ENCODE peak calls at places on chromosomes 1 and 21, in ten cellular contexts. I is GM19239; H is mucosa of descending colon; G is activated CD8-positive, alpha-beta memory T cell treated with anti-CD3 and anti-CD28 coated beads, Interleukin-2, amount 50 U/mL, for 48 hours; A is aorta; E is HL-60; M is HAP-1; J is right atrium auricular region; O is spleen; V is HEK293T. U is an unnamed sample.

GRCh38 chr1:26015358-26015757 is 6.2 kb upstream of the EXTL1 start:
- DNase-seq in I (no peak), H (peak), A (no peak), M (peak), V (no peak), G (no peak), E (peak), J (no peak), O (peak), U (no peak)

GRCh38 chr1:64251971-64252370 is 48.5 kb downstream of the UBE2U start:
- DNase-seq in I (no peak), A (no peak), G (no peak), J (no peak), M (no peak), E (no peak), H (no peak), V (no peak), O (no peak), U (no peak)

GRCh38 chr1:226062558-226063361 is at the start of gene H3-3A:
- DNase-seq in A (peak), O (peak), V (peak), J (peak), M (peak), G (peak), E (peak), I (peak), H (peak), U (peak)

GRCh38 chr1:67683736-67684525 is 1.1 kb upstream of the GADD45A start:
- DNase-seq in A (no peak), E (no peak), I (no peak), G (peak), H (peak), M (no peak), V (no peak), O (no peak), J (no peak), U (no peak)

GRCh38 chr1:81802601-81803422 is 2.1 kb downstream of the ADGRL2 start:
- DNase-seq in V (peak), G (no peak), H (peak), J (peak), E (no peak), M (peak), O (peak), A (peak), I (no peak), U (no peak)

GRCh38 chr1:210298936-210299335 is 29.8 kb upstream of the HHAT start:
- DNase-seq in H (no peak), I (no peak), J (no peak), M (no peak), E (no peak), A (no peak), V (no peak), O (no peak), G (no peak), U (no peak)

GRCh38 chr1:13802782-13803545 is 103.0 kb downstream of the PRDM2 start:
- DNase-seq in H (peak), E (no peak), J (no peak), V (no peak), G (no peak), M (no peak), A (no peak), O (no peak), I (no peak), U (no peak)

GRCh38 chr1:97902067-97902466 is 18.8 kb downstream of the DPYD start:
- DNase-seq in E (no peak), I (no peak), O (no peak), J (no peak), A (no peak), V (no peak), H (no peak), M (no peak), G (no peak), U (no peak)

GRCh38 chr1:19596065-19596718 is 47.9 kb upstream of the NBL1 start:
- DNase-seq in G (no peak), O (no peak), A (no peak), J (no peak), I (no peak), V (peak), H (peak), E (no peak), M (peak), U (no peak)

GRCh38 chr1:48222501-48223242 is at the start of gene SLC5A9:
- DNase-seq in H (peak), M (no peak), O (no peak), G (no peak), J (no peak), A (peak), I (no peak), E (no peak), V (no peak), U (no peak)

GRCh38 chr1:7050751-7051665 is 265.8 kb downstream of the CAMTA1 start:
- DNase-seq in O (no peak), V (no peak), A (no peak), G (no peak), I (no peak), J (no peak), E (no peak), M (no peak), H (no peak), U (no peak)

GRCh38 chr1:194062962-194063361 is 876.5 kb upstream of the B3GALT2 start:
- DNase-seq in V (no peak), E (no peak), A (no peak), O (no peak), M (no peak), J (no peak), H (peak), G (no peak), I (no peak), U (no peak)

GRCh38 chr1:3817138-3817740 is 20.9 kb upstream of the LRRC47 start:
- DNase-seq in M (no peak), I (no peak), G (no peak), J (no peak), H (no peak), V (no peak), A (peak), O (no peak), E (no peak), U (no peak)

GRCh38 chr1:107669996-107670395 is 295.0 kb downstream of the VAV3 start:
- DNase-seq in G (no peak), E (no peak), I (no peak), J (no peak), V (no peak), A (no peak), M (no peak), O (no peak), H (peak), U (no peak)

GRCh38 chr21:34595457-34595856 is 19.5 kb downstream of the RCAN1 start:
- DNase-seq in J (no peak), V (no peak), H (no peak), E (no peak), M (no peak), A (no peak), G (no peak), O (no peak), I (no peak), U (no peak)

GRCh38 chr1:94096797-94097549 is 24.0 kb downstream of the ABCA4 start:
- DNase-seq in E (no peak), O (no peak), A (no peak), J (peak), M (no peak), V (no peak), H (no peak), G (no peak), I (no peak), U (no peak)

GRCh38 chr1:14742181-14742980 is 143.9 kb downstream of the KAZN start:
- DNase-seq in A (no peak), O (no peak), H (no peak), J (peak), G (no peak), V (no peak), I (no peak), M (no peak), E (no peak), U (no peak)

GRCh38 chr1:51642739-51643142 is 25.8 kb downstream of the OSBPL9 start:
- DNase-seq in J (no peak), E (no peak), G (no peak), H (no peak), V (no peak), A (no peak), O (no peak), M (peak), I (no peak), U (no peak)

GRCh38 chr1:8873506-8874229 is 4.8 kb downstream of the ENO1 start:
- DNase-seq in V (no peak), O (peak), I (no peak), G (peak), E (peak), H (peak), A (peak), J (peak), M (peak), U (no peak)

GRCh38 chr1:45924736-45925135 is 121.3 kb downstream of the MAST2 start:
- DNase-seq in E (no peak), M (no peak), J (no peak), O (no peak), A (no peak), G (no peak), V (no peak), H (no peak), I (no peak), U (no peak)

U was measured in GM12864.